ENCODE peak calls at places on chromosome 5, in seven cellular contexts. H, U, E, V, O, X and K are unnamed samples.

GRCh38 chr5:120942551-120942950 is 478.5 kb downstream of the PRR16 start:
- DNase-seq in H (no peak), U (no peak), E (no peak), V (no peak), O (no peak), X (no peak), K (no peak)

GRCh38 chr5:147509710-147510651 is at the start of gene DPYSL3:
- DNase-seq in H (peak), U (no peak), E (peak), V (peak), O (peak), X (peak), K (peak)

GRCh38 chr5:40681351-40682311 is 1.9 kb downstream of the PTGER4 start:
- DNase-seq in H (no peak), U (no peak), E (no peak), V (peak), O (peak), X (no peak), K (peak)

GRCh38 chr5:176155882-176156497 is 82.2 kb upstream of the SIMC1 start:
- DNase-seq in H (no peak), U (peak), E (no peak), V (no peak), O (no peak), X (no peak), K (no peak)

GRCh38 chr5:108259306-108259705 is 122.6 kb downstream of the FBXL17 start:
- DNase-seq in H (no peak), U (no peak), E (no peak), V (peak), O (no peak), X (no peak), K (no peak)

GRCh38 chr5:177100714-177101121 is 14.0 kb downstream of the FGFR4 start:
- DNase-seq in H (no peak), U (no peak), E (peak), V (no peak), O (no peak), X (no peak), K (no peak)

GRCh38 chr5:163350083-163350482 is 87.3 kb upstream of the CCNG1 start:
- DNase-seq in H (no peak), U (no peak), E (no peak), V (no peak), O (no peak), X (peak), K (peak)

GRCh38 chr5:60377826-60378225 is 322.1 kb downstream of the DEPDC1B start:
- DNase-seq in H (no peak), U (no peak), E (no peak), V (no peak), O (no peak), X (no peak), K (no peak)

GRCh38 chr5:155200608-155201007 is 187.1 kb downstream of the KIF4B start:
- DNase-seq in H (no peak), U (no peak), E (no peak), V (no peak), O (no peak), X (no peak), K (no peak)

GRCh38 chr5:5191906-5192305 is 51.8 kb downstream of the ADAMTS16 start:
- DNase-seq in H (no peak), U (no peak), E (no peak), V (no peak), O (no peak), X (no peak), K (no peak)

GRCh38 chr5:179380211-179381035 is 35.2 kb upstream of the ADAMTS2 start:
- DNase-seq in H (no peak), U (no peak), E (no peak), V (no peak), O (no peak), X (no peak), K (no peak)

GRCh38 chr5:177535125-177535524 is 18.4 kb upstream of the DDX41 start:
- DNase-seq in H (peak), U (no peak), E (no peak), V (no peak), O (no peak), X (no peak), K (no peak)

GRCh38 chr5:78243639-78244038 is 50.9 kb downstream of the AP3B1 start:
- DNase-seq in H (no peak), U (no peak), E (peak), V (peak), O (no peak), X (no peak), K (no peak)

GRCh38 chr5:130571076-130571475 is 594.0 kb downstream of the HINT1 start:
- DNase-seq in H (no peak), U (no peak), E (no peak), V (no peak), O (no peak), X (no peak), K (no peak)

GRCh38 chr5:126053630-126054029 is 369.6 kb upstream of the GRAMD2B start:
- DNase-seq in H (no peak), U (no peak), E (no peak), V (no peak), O (no peak), X (no peak), K (no peak)

GRCh38 chr5:107476783-107477182 is 194.0 kb downstream of the EFNA5 start:
- DNase-seq in H (no peak), U (no peak), E (no peak), V (peak), O (no peak), X (no peak), K (no peak)

GRCh38 chr5:28954074-28954473 is 1915.7 kb upstream of the CDH9 start:
- DNase-seq in H (no peak), U (no peak), E (no peak), V (no peak), O (no peak), X (no peak), K (no peak)

GRCh38 chr5:29197636-29198035 is 1995.8 kb upstream of the CDH6 start:
- DNase-seq in H (no peak), U (no peak), E (peak), V (no peak), O (no peak), X (peak), K (no peak)

GRCh38 chr5:167296680-167297079 is 994.8 kb upstream of the WWC1 start:
- DNase-seq in H (no peak), U (no peak), E (peak), V (no peak), O (no peak), X (no peak), K (no peak)

GRCh38 chr5:120344181-120344580 is 119.9 kb upstream of the PRR16 start:
- DNase-seq in H (no peak), U (no peak), E (no peak), V (no peak), O (no peak), X (no peak), K (no peak)

GRCh38 chr5:42808888-42809611 is 2.6 kb downstream of the SELENOP start:
- DNase-seq in H (no peak), U (no peak), E (no peak), V (no peak), O (no peak), X (no peak), K (no peak)

GRCh38 chr5:27144456-27144855 is 106.1 kb upstream of the CDH9 start:
- DNase-seq in H (no peak), U (no peak), E (no peak), V (no peak), O (no peak), X (no peak), K (no peak)

GRCh38 chr5:10283927-10284635 is 23.6 kb downstream of the CMBL start:
- DNase-seq in H (peak), U (peak), E (peak), V (peak), O (peak), X (peak), K (peak)

GRCh38 chr5:138353550-138353893 is 1.0 kb downstream of the KDM3B start:
- DNase-seq in H (no peak), U (no peak), E (no peak), V (no peak), O (no peak), X (no peak), K (peak)

GRCh38 chr5:69300537-69301203 is 31.9 kb downstream of the CCDC125 start:
- DNase-seq in H (no peak), U (peak), E (no peak), V (no peak), O (no peak), X (no peak), K (peak)

GRCh38 chr5:140151068-140151718 is 23.8 kb upstream of the CYSTM1 start:
- DNase-seq in H (no peak), U (no peak), E (no peak), V (no peak), O (no peak), X (no peak), K (no peak)

GRCh38 chr5:76450059-76450458 is 47.0 kb downstream of the IQGAP2 start:
- DNase-seq in H (no peak), U (no peak), E (no peak), V (no peak), O (no peak), X (no peak), K (no peak)

GRCh38 chr5:14773588-14773987 is 98.0 kb downstream of the ANKH start:
- DNase-seq in H (no peak), U (no peak), E (no peak), V (no peak), O (no peak), X (no peak), K (no peak)

GRCh38 chr5:126398791-126399190 is 24.4 kb upstream of the GRAMD2B start:
- DNase-seq in H (no peak), U (no peak), E (no peak), V (no peak), O (no peak), X (no peak), K (no peak)

GRCh38 chr5:106822851-106823250 is 847.9 kb downstream of the EFNA5 start:
- DNase-seq in H (no peak), U (no peak), E (no peak), V (peak), O (no peak), X (no peak), K (no peak)

GRCh38 chr5:154967419-154968024 is 26.6 kb downstream of the MRPL22 start:
- DNase-seq in H (no peak), U (no peak), E (no peak), V (peak), O (no peak), X (peak), K (peak)

GRCh38 chr5:79001471-79001870 is 16.4 kb upstream of the ARSB start:
- DNase-seq in H (no peak), U (no peak), E (peak), V (no peak), O (no peak), X (no peak), K (no peak)

GRCh38 chr5:98309785-98310566 is 463.5 kb upstream of the RGMB start:
- DNase-seq in H (no peak), U (no peak), E (peak), V (peak), O (no peak), X (peak), K (peak)

GRCh38 chr5:103446813-103447212 is 115.8 kb downstream of the NUDT12 start:
- DNase-seq in H (no peak), U (no peak), E (no peak), V (peak), O (no peak), X (no peak), K (no peak)

GRCh38 chr5:174505621-174506020 is 218.8 kb upstream of the MSX2 start:
- DNase-seq in H (no peak), U (no peak), E (peak), V (no peak), O (no peak), X (no peak), K (no peak)

GRCh38 chr5:170542691-170543275 is 39.0 kb downstream of the KCNIP1 start:
- DNase-seq in H (no peak), U (no peak), E (no peak), V (no peak), O (no peak), X (no peak), K (no peak)

GRCh38 chr5:170541146-170541769 is 37.4 kb downstream of the KCNIP1 start:
- DNase-seq in H (no peak), U (no peak), E (no peak), V (no peak), O (no peak), X (no peak), K (no peak)

GRCh38 chr5:170546257-170546656 is 42.4 kb downstream of the KCNIP1 start:
- DNase-seq in H (no peak), U (no peak), E (no peak), V (no peak), O (no peak), X (no peak), K (no peak)

GRCh38 chr5:170540276-170540675 is 36.5 kb downstream of the KCNIP1 start:
- DNase-seq in H (no peak), U (no peak), E (no peak), V (no peak), O (no peak), X (no peak), K (no peak)

DNA sequence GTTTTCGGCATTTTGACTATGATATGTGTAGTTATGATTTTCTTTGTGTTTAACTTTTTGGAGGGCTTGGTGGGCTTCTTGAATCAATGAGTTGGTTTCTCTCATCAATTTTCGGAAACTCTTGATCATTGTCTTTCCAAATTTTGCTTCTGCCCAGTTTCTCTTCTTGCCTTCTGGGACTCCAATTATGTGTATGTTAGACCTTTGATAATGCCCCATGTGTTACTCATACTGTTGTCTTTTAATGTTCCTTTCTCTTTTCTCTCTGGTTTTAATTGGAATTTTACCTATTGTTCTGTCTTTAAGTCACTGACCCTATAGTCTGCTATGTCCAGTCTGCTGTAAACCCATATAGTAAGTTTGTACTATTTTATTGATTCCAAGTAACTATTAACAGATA is 41.5 kb downstream of the KCNIP1 start:
- DNase-seq in H (no peak), U (no peak), E (no peak), V (no peak), O (no peak), X (no peak), K (no peak)
- TF ChIP-seq POLR2A in H (no peak), U (no peak), E (no peak), V (no peak), O (no peak), X (no peak), K (no peak)

GRCh38 chr5:80245986-80246781 is 9.7 kb downstream of the SERINC5 start:
- DNase-seq in H (no peak), U (no peak), E (no peak), V (no peak), O (no peak), X (no peak), K (no peak)

GRCh38 chr5:80249876-80250275 is 6.0 kb downstream of the SERINC5 start:
- DNase-seq in H (no peak), U (no peak), E (no peak), V (no peak), O (no peak), X (no peak), K (no peak)

GRCh38 chr5:80243567-80243966 is 12.3 kb downstream of the SERINC5 start:
- DNase-seq in H (no peak), U (no peak), E (no peak), V (no peak), O (no peak), X (no peak), K (no peak)

GRCh38 chr5:80248378-80248777 is 7.5 kb downstream of the SERINC5 start:
- DNase-seq in H (no peak), U (no peak), E (no peak), V (no peak), O (no peak), X (no peak), K (no peak)

DNA sequence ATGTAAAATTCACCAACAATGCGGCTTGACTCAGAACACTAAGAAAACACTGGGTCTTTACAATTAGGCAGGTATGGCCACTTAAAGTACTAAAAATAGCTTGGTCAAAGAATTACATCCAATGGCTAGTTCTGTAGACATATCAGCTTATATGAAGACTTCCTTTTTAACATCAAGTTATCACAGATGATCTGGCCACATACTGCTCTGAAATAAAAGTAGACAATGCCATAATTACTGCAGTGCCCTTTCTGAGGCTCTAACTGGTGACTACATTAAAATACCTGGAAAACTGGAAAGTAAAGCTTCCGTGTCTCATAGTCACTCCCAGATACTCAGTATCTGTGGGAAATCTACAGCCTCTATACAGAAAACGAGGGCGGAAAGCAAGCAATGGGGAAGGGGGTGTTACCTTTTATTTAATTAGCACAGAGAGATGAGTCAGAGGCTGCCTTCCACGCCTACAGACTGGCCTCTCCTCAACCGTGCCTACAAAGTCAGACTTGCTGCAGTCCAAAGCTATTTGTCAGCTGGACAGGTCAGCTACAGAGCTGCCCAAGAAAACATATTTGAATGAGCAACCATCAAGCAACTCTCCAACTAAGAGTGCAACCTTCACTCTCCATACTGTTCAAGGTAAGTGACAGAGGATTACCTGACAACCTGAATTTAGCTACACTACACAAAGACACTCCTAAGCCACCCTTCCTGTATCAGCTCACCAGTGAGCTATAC is 8.7 kb downstream of the SERINC5 start:
- DNase-seq in H (no peak), U (peak), E (peak), V (peak), O (peak), X (peak), K (peak)
- TF ChIP-seq POLR2A in H (no peak), U (no peak), E (peak), V (no peak), O (no peak), X (no peak), K (peak)

DNA sequence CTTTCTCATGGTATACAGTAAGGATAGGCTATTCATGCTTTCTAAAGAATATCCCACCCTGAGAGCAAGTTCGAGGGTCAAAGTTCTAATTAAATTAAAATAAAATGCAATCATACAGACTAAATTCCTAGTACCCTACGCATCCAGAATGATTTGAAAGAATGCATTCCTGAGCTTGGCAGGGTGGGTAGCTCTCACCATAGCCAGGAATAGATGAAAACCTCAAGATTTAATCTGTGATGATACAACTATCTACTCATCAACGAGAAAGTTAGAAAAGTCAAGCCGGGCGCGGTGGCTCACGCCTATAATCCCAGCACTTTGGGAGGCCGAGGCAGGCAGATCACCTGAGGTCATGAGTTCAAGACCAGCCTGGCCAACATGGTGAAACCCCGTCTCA is 32.3 kb downstream of the SERINC5 start:
- DNase-seq in H (no peak), U (no peak), E (no peak), V (no peak), O (no peak), X (no peak), K (no peak)
- TF ChIP-seq POLR2A in H (no peak), U (no peak), E (no peak), V (no peak), O (no peak), X (no peak), K (no peak)

GRCh38 chr5:169174923-169175322 is 126.0 kb downstream of the SLIT3 start:
- DNase-seq in H (no peak), U (no peak), E (no peak), V (no peak), O (no peak), X (no peak), K (no peak)
- TF ChIP-seq POLR2A in H (no peak), U (no peak), E (no peak), V (no peak), O (no peak), X (no peak), K (no peak)